ENCODE peak calls at places on chromosomes 7 and 10, in five cellular contexts. R is activated T-cell treated with anti-CD3 and anti-CD28 coated beads, Interleukin-2, amount 50 U/mL, for 4 hours; G is heart left ventricle; Y is ELR; A is PC-9. Q is an unnamed sample.

GRCh38 chr7:105267244-105267643 is 121.5 kb downstream of the SRPK2 start:
- DNase-seq in A (no peak), Y (no peak), R (no peak), G (no peak), Q (no peak)

GRCh38 chr7:14000247-14000646 is 10.8 kb upstream of the ETV1 start:
- DNase-seq in Y (no peak), R (no peak), A (peak), G (no peak), Q (no peak)

GRCh38 chr7:14841850-14842249 is 60.7 kb downstream of the DGKB start:
- DNase-seq in A (no peak), Y (peak), G (no peak), R (no peak), Q (no peak)

GRCh38 chr10:96974348-96974747 is 142.2 kb downstream of the LCOR start:
- DNase-seq in A (no peak), R (no peak), G (no peak), Y (no peak), Q (no peak)

GRCh38 chr7:97126483-97127171 is 9.1 kb downstream of the SDHAF3 start:
- DNase-seq in R (no peak), A (no peak), G (no peak), Y (no peak), Q (no peak)

GRCh38 chr10:110535958-110536891 is 31.3 kb upstream of the SMC3 start:
- DNase-seq in G (peak), Y (peak), R (peak), A (peak), Q (peak)

GRCh38 chr7:147296986-147297385 is 1180.4 kb downstream of the CNTNAP2 start:
- DNase-seq in A (no peak), Y (no peak), G (no peak), R (no peak), Q (no peak)

GRCh38 chr10:24871006-24871405 is 81.4 kb downstream of the PRTFDC1 start:
- DNase-seq in G (no peak), Y (no peak), A (no peak), R (no peak), Q (no peak)

GRCh38 chr10:33334839-33335549 is 527 bp upstream of the NRP1 start:
- DNase-seq in R (no peak), A (peak), G (peak), Y (peak), Q (peak)

GRCh38 chr7:28037220-28038010 is 143.2 kb downstream of the JAZF1 start:
- DNase-seq in Y (peak), R (no peak), A (peak), G (no peak), Q (peak)

GRCh38 chr7:3200504-3200903 is 100.5 kb upstream of the SDK1 start:
- DNase-seq in G (no peak), A (no peak), R (no peak), Y (peak), Q (peak)

GRCh38 chr7:37481722-37482288 is 33.1 kb upstream of the ELMO1 start:
- DNase-seq in G (no peak), Y (no peak), R (no peak), A (no peak), Q (no peak)

GRCh38 chr10:95281206-95281605 is 9.6 kb downstream of the PDLIM1 start:
- DNase-seq in G (no peak), R (no peak), A (no peak), Y (no peak), Q (no peak)

GRCh38 chr7:77674878-77675277 is 21.4 kb upstream of the RSBN1L start:
- DNase-seq in R (no peak), A (peak), Y (peak), G (no peak), Q (no peak)

GRCh38 chr7:149720372-149721083 is 52.9 kb downstream of the ZNF467 start:
- DNase-seq in R (no peak), G (peak), A (no peak), Y (no peak), Q (peak)

GRCh38 chr10:122363722-122364463 is 10.6 kb upstream of the PLEKHA1 start:
- DNase-seq in A (no peak), R (no peak), G (no peak), Y (no peak), Q (no peak)

GRCh38 chr7:74320645-74321178 is 31.5 kb downstream of the CLIP2 start:
- DNase-seq in A (no peak), Y (no peak), G (no peak), R (no peak), Q (no peak)

GRCh38 chr10:97687785-97688781 is 1.0 kb upstream of the AVPI1 start:
- DNase-seq in G (no peak), R (no peak), Y (peak), A (no peak), Q (no peak)

GRCh38 chr10:119502214-119502613 is 40.3 kb downstream of the RGS10 start:
- DNase-seq in Y (no peak), A (no peak), R (peak), G (no peak), Q (no peak)

GRCh38 chr7:123979876-123980275 is 53.0 kb downstream of the TMEM229A start:
- DNase-seq in Y (no peak), G (no peak), R (no peak), A (no peak), Q (peak)

GRCh38 chr7:79376297-79377025 is 77.0 kb downstream of the MAGI2 start:
- DNase-seq in A (no peak), G (no peak), Y (no peak), R (no peak), Q (no peak)

GRCh38 chr10:67763499-67764011 is 67.6 kb upstream of the CTNNA3 start:
- DNase-seq in A (peak), G (peak), Y (peak), R (peak), Q (no peak)

GRCh38 chr10:52573347-52573746 is 199.2 kb downstream of the MBL2 start:
- DNase-seq in Y (no peak), A (no peak), R (no peak), G (no peak), Q (no peak)

GRCh38 chr7:13240349-13240748 is 552.9 kb downstream of the ARL4A start:
- DNase-seq in G (no peak), Y (peak), R (no peak), A (peak), Q (peak)

GRCh38 chr10:43196131-43196980 is 58.1 kb downstream of the CSGALNACT2 start:
- DNase-seq in A (no peak), Y (no peak), R (no peak), G (no peak), Q (no peak)

GRCh38 chr7:142612264-142612881 is 136.9 kb upstream of the PRSS1 start:
- DNase-seq in Y (peak), R (no peak), A (no peak), G (no peak), Q (peak)

GRCh38 chr7:130877236-130877635 is 143.2 kb upstream of the KLF14 start:
- DNase-seq in A (no peak), Y (peak), G (no peak), R (no peak), Q (no peak)

GRCh38 chr7:64314493-64315020 is 796 bp downstream of the ZNF736 start:
- DNase-seq in R (no peak), Y (peak), G (no peak), A (no peak), Q (no peak)

GRCh38 chr10:63480237-63480636 is 14.5 kb upstream of the JMJD1C start:
- DNase-seq in Y (no peak), A (no peak), R (no peak), G (no peak), Q (no peak)

GRCh38 chr7:35254496-35255416 is 856 bp upstream of the TBX20 start:
- DNase-seq in Y (no peak), G (peak), R (no peak), A (no peak), Q (no peak)

GRCh38 chr7:31253486-31253885 is 87.0 kb downstream of the NEUROD6 start:
- DNase-seq in A (no peak), G (no peak), Y (no peak), R (no peak), Q (no peak)

GRCh38 chr10:92142512-92142911 is 148.4 kb downstream of the CPEB3 start:
- DNase-seq in G (no peak), R (no peak), A (no peak), Y (peak), Q (no peak)

GRCh38 chr7:64888901-64889685 is 14.0 kb upstream of the ZNF273 start:
- DNase-seq in Y (peak), R (no peak), A (no peak), G (peak), Q (no peak)

GRCh38 chr10:124601431-124602120 is 140.0 kb downstream of the LHPP start:
- DNase-seq in G (no peak), Y (no peak), R (no peak), A (no peak), Q (no peak)

GRCh38 chr7:40418983-40419382 is 284.2 kb downstream of the SUGCT start:
- DNase-seq in Y (no peak), A (no peak), G (no peak), R (no peak), Q (no peak)

GRCh38 chr10:69467928-69468770 is 16.9 kb downstream of the TSPAN15 start:
- DNase-seq in Y (no peak), A (no peak), G (no peak), R (no peak), Q (no peak)

Q was measured in ACHN.